ENCODE peak calls at places on chromosome 2, in nine cellular contexts. One of them, this sample, is unnamed.
A peak's percentile ranks its signal among the peaks of the same experiment; 100 is the strongest.

GRCh38 chr2:15058015-15058414 is 425.5 kb downstream of the LRATD1 start:
- DNase-seq in naive thymus-derived CD4-positive, alpha-beta T cell: no peak
- DNase-seq in EL: peak; percentile 12
- DNase-seq in activated CD8-positive, alpha-beta memory T cell treated with anti-CD3 and anti-CD28 coated beads for 24 hours: no peak
- DNase-seq in mammary epithelial cell: no peak
- DNase-seq in KBM-7: peak; percentile 33
- DNase-seq in lower leg skin: no peak
- DNase-seq in neural progenitor cell: peak; percentile 52
- DNase-seq in CD8-positive, alpha-beta T cell: no peak
- DNase-seq in this sample: peak; percentile 51

GRCh38 chr2:9984217-9984739 is 32.8 kb downstream of the GRHL1 start:
- DNase-seq in naive thymus-derived CD4-positive, alpha-beta T cell: no peak
- DNase-seq in EL: peak; percentile 62
- DNase-seq in activated CD8-positive, alpha-beta memory T cell treated with anti-CD3 and anti-CD28 coated beads for 24 hours: peak; percentile 63
- DNase-seq in mammary epithelial cell: peak; percentile 11
- DNase-seq in KBM-7: peak; percentile 78
- DNase-seq in lower leg skin: no peak
- DNase-seq in neural progenitor cell: peak; percentile 53
- DNase-seq in CD8-positive, alpha-beta T cell: no peak
- DNase-seq in this sample: peak; percentile 62

GRCh38 chr2:12008425-12009061 is 262.1 kb downstream of the LPIN1 start:
- DNase-seq in naive thymus-derived CD4-positive, alpha-beta T cell: no peak
- DNase-seq in EL: peak; percentile 74
- DNase-seq in activated CD8-positive, alpha-beta memory T cell treated with anti-CD3 and anti-CD28 coated beads for 24 hours: no peak
- DNase-seq in mammary epithelial cell: peak; percentile 21
- DNase-seq in KBM-7: no peak
- DNase-seq in lower leg skin: no peak
- DNase-seq in neural progenitor cell: no peak
- DNase-seq in CD8-positive, alpha-beta T cell: no peak
- DNase-seq in this sample: no peak

GRCh38 chr2:190809876-190810525 is 70.6 kb upstream of the GLS start:
- DNase-seq in naive thymus-derived CD4-positive, alpha-beta T cell: no peak
- DNase-seq in EL: no peak
- DNase-seq in activated CD8-positive, alpha-beta memory T cell treated with anti-CD3 and anti-CD28 coated beads for 24 hours: no peak
- DNase-seq in mammary epithelial cell: peak; percentile 86
- DNase-seq in KBM-7: no peak
- DNase-seq in lower leg skin: no peak
- DNase-seq in neural progenitor cell: no peak
- DNase-seq in CD8-positive, alpha-beta T cell: no peak
- DNase-seq in this sample: no peak

GRCh38 chr2:20992201-20992711 is 51.6 kb downstream of the APOB start:
- DNase-seq in naive thymus-derived CD4-positive, alpha-beta T cell: no peak
- DNase-seq in EL: peak; percentile 64
- DNase-seq in activated CD8-positive, alpha-beta memory T cell treated with anti-CD3 and anti-CD28 coated beads for 24 hours: no peak
- DNase-seq in mammary epithelial cell: peak; percentile 50
- DNase-seq in KBM-7: no peak
- DNase-seq in lower leg skin: no peak
- DNase-seq in neural progenitor cell: no peak
- DNase-seq in CD8-positive, alpha-beta T cell: no peak
- DNase-seq in this sample: no peak

GRCh38 chr2:64325477-64325851 is 128.5 kb upstream of the LGALSL start:
- DNase-seq in naive thymus-derived CD4-positive, alpha-beta T cell: no peak
- DNase-seq in EL: no peak
- DNase-seq in activated CD8-positive, alpha-beta memory T cell treated with anti-CD3 and anti-CD28 coated beads for 24 hours: no peak
- DNase-seq in mammary epithelial cell: peak; percentile 32
- DNase-seq in KBM-7: no peak
- DNase-seq in lower leg skin: no peak
- DNase-seq in neural progenitor cell: no peak
- DNase-seq in CD8-positive, alpha-beta T cell: no peak
- DNase-seq in this sample: no peak

GRCh38 chr2:128320609-128321420 is 2.1 kb upstream of the HS6ST1 start:
- DNase-seq in naive thymus-derived CD4-positive, alpha-beta T cell: no peak
- DNase-seq in EL: no peak
- DNase-seq in activated CD8-positive, alpha-beta memory T cell treated with anti-CD3 and anti-CD28 coated beads for 24 hours: peak; percentile 55
- DNase-seq in mammary epithelial cell: no peak
- DNase-seq in KBM-7: no peak
- DNase-seq in lower leg skin: peak; percentile 83
- DNase-seq in neural progenitor cell: no peak
- DNase-seq in CD8-positive, alpha-beta T cell: no peak
- DNase-seq in this sample: peak; percentile 38

GRCh38 chr2:191202209-191202721 is 42.9 kb upstream of the MYO1B start:
- DNase-seq in naive thymus-derived CD4-positive, alpha-beta T cell: no peak
- DNase-seq in EL: peak; percentile 82
- DNase-seq in activated CD8-positive, alpha-beta memory T cell treated with anti-CD3 and anti-CD28 coated beads for 24 hours: no peak
- DNase-seq in mammary epithelial cell: peak; percentile 97
- DNase-seq in KBM-7: no peak
- DNase-seq in lower leg skin: no peak
- DNase-seq in neural progenitor cell: no peak
- DNase-seq in CD8-positive, alpha-beta T cell: no peak
- DNase-seq in this sample: no peak

GRCh38 chr2:54767921-54768320 is 44.5 kb downstream of the EML6 start:
- DNase-seq in naive thymus-derived CD4-positive, alpha-beta T cell: no peak
- DNase-seq in EL: peak; percentile 37
- DNase-seq in activated CD8-positive, alpha-beta memory T cell treated with anti-CD3 and anti-CD28 coated beads for 24 hours: no peak
- DNase-seq in mammary epithelial cell: peak; percentile 82
- DNase-seq in KBM-7: no peak
- DNase-seq in lower leg skin: no peak
- DNase-seq in neural progenitor cell: no peak
- DNase-seq in CD8-positive, alpha-beta T cell: no peak
- DNase-seq in this sample: no peak

GRCh38 chr2:54595999-54596903 is 127.2 kb upstream of the EML6 start:
- DNase-seq in naive thymus-derived CD4-positive, alpha-beta T cell: no peak
- DNase-seq in EL: no peak
- DNase-seq in activated CD8-positive, alpha-beta memory T cell treated with anti-CD3 and anti-CD28 coated beads for 24 hours: peak; percentile 75
- DNase-seq in mammary epithelial cell: no peak
- DNase-seq in KBM-7: peak; percentile 52
- DNase-seq in lower leg skin: no peak
- DNase-seq in neural progenitor cell: no peak
- DNase-seq in CD8-positive, alpha-beta T cell: no peak
- DNase-seq in this sample: no peak